ENCODE peak calls at places on chromosome 2, in nine cellular contexts. One of them, this sample, is unnamed.

GRCh38 chr2:204258900-204259299 is 286.4 kb upstream of the PARD3B start:
- DNase-seq in gastrocnemius medialis: no peak
- DNase-seq in body of pancreas: no peak
- DNase-seq in Peyer's patch: no peak
- DNase-seq in heart left ventricle: no peak
- DNase-seq in adrenal gland: no peak
- DNase-seq in esophagus squamous epithelium: no peak
- DNase-seq in stomach: no peak
- DNase-seq in breast epithelium: no peak
- DNase-seq in this sample: no peak

GRCh38 chr2:2756886-2757285 is 425.8 kb upstream of the MYT1L start:
- DNase-seq in gastrocnemius medialis: no peak
- DNase-seq in body of pancreas: no peak
- DNase-seq in Peyer's patch: no peak
- DNase-seq in heart left ventricle: no peak
- DNase-seq in adrenal gland: no peak
- DNase-seq in esophagus squamous epithelium: no peak
- DNase-seq in stomach: no peak
- DNase-seq in breast epithelium: no peak
- DNase-seq in this sample: no peak

GRCh38 chr2:65367517-65367916 is 64.9 kb downstream of the SPRED2 start:
- DNase-seq in gastrocnemius medialis: no peak
- DNase-seq in body of pancreas: no peak
- DNase-seq in Peyer's patch: no peak
- DNase-seq in heart left ventricle: no peak
- DNase-seq in adrenal gland: no peak
- DNase-seq in esophagus squamous epithelium: no peak
- DNase-seq in stomach: peak
- DNase-seq in breast epithelium: peak
- DNase-seq in this sample: peak

GRCh38 chr2:148675708-148676107 is 31.2 kb downstream of the EPC2 start:
- DNase-seq in gastrocnemius medialis: no peak
- DNase-seq in body of pancreas: no peak
- DNase-seq in Peyer's patch: no peak
- DNase-seq in heart left ventricle: no peak
- DNase-seq in adrenal gland: no peak
- DNase-seq in esophagus squamous epithelium: no peak
- DNase-seq in stomach: no peak
- DNase-seq in breast epithelium: no peak
- DNase-seq in this sample: no peak

GRCh38 chr2:176589956-176590509 is 320.8 kb downstream of the MTX2 start:
- DNase-seq in gastrocnemius medialis: no peak
- DNase-seq in body of pancreas: no peak
- DNase-seq in Peyer's patch: no peak
- DNase-seq in heart left ventricle: no peak
- DNase-seq in adrenal gland: no peak
- DNase-seq in esophagus squamous epithelium: no peak
- DNase-seq in stomach: no peak
- DNase-seq in breast epithelium: no peak
- DNase-seq in this sample: no peak

GRCh38 chr2:33425660-33426059 is 50.8 kb upstream of the RASGRP3 start:
- DNase-seq in gastrocnemius medialis: no peak
- DNase-seq in body of pancreas: no peak
- DNase-seq in Peyer's patch: no peak
- DNase-seq in heart left ventricle: no peak
- DNase-seq in adrenal gland: no peak
- DNase-seq in esophagus squamous epithelium: no peak
- DNase-seq in stomach: no peak
- DNase-seq in breast epithelium: no peak
- DNase-seq in this sample: no peak

GRCh38 chr2:239133945-239134570 is 266.8 kb downstream of the HDAC4 start:
- DNase-seq in gastrocnemius medialis: no peak
- DNase-seq in body of pancreas: no peak
- DNase-seq in Peyer's patch: no peak
- DNase-seq in heart left ventricle: no peak
- DNase-seq in adrenal gland: no peak
- DNase-seq in esophagus squamous epithelium: no peak
- DNase-seq in stomach: no peak
- DNase-seq in breast epithelium: no peak
- DNase-seq in this sample: no peak

GRCh38 chr2:16552202-16552601 is 113.4 kb downstream of the CYRIA start:
- DNase-seq in gastrocnemius medialis: no peak
- DNase-seq in body of pancreas: no peak
- DNase-seq in Peyer's patch: no peak
- DNase-seq in heart left ventricle: no peak
- DNase-seq in adrenal gland: no peak
- DNase-seq in esophagus squamous epithelium: no peak
- DNase-seq in stomach: no peak
- DNase-seq in breast epithelium: no peak
- DNase-seq in this sample: no peak

GRCh38 chr2:148781544-148781943 is 93.5 kb upstream of the KIF5C start:
- DNase-seq in gastrocnemius medialis: no peak
- DNase-seq in body of pancreas: no peak
- DNase-seq in Peyer's patch: no peak
- DNase-seq in heart left ventricle: no peak
- DNase-seq in adrenal gland: no peak
- DNase-seq in esophagus squamous epithelium: no peak
- DNase-seq in stomach: no peak
- DNase-seq in breast epithelium: no peak
- DNase-seq in this sample: no peak

GRCh38 chr2:232350804-232351685 is 27.5 kb upstream of the ALPP start:
- DNase-seq in gastrocnemius medialis: no peak
- DNase-seq in body of pancreas: peak
- DNase-seq in Peyer's patch: no peak
- DNase-seq in heart left ventricle: no peak
- DNase-seq in adrenal gland: no peak
- DNase-seq in esophagus squamous epithelium: no peak
- DNase-seq in stomach: no peak
- DNase-seq in breast epithelium: peak
- DNase-seq in this sample: no peak

GRCh38 chr2:58435246-58435645 is 194.1 kb upstream of the FANCL start:
- DNase-seq in gastrocnemius medialis: no peak
- DNase-seq in body of pancreas: no peak
- DNase-seq in Peyer's patch: no peak
- DNase-seq in heart left ventricle: no peak
- DNase-seq in adrenal gland: no peak
- DNase-seq in esophagus squamous epithelium: no peak
- DNase-seq in stomach: no peak
- DNase-seq in breast epithelium: no peak
- DNase-seq in this sample: no peak
- TF ChIP-seq CTCF in gastrocnemius medialis: no peak
- TF ChIP-seq CTCF in body of pancreas: no peak
- TF ChIP-seq CTCF in Peyer's patch: no peak
- TF ChIP-seq CTCF in heart left ventricle: no peak
- TF ChIP-seq CTCF in adrenal gland: no peak
- TF ChIP-seq CTCF in esophagus squamous epithelium: no peak
- TF ChIP-seq CTCF in stomach: no peak
- TF ChIP-seq CTCF in breast epithelium: no peak
- TF ChIP-seq CTCF in this sample: no peak

GRCh38 chr2:197929008-197929885 is 124.9 kb downstream of the PLCL1 start:
- DNase-seq in gastrocnemius medialis: no peak
- DNase-seq in body of pancreas: no peak
- DNase-seq in Peyer's patch: no peak
- DNase-seq in heart left ventricle: no peak
- DNase-seq in adrenal gland: no peak
- DNase-seq in esophagus squamous epithelium: no peak
- DNase-seq in stomach: no peak
- DNase-seq in breast epithelium: no peak
- DNase-seq in this sample: no peak
- TF ChIP-seq POLR2A in gastrocnemius medialis: no peak
- TF ChIP-seq POLR2A in body of pancreas: no peak
- TF ChIP-seq POLR2A in Peyer's patch: no peak
- TF ChIP-seq POLR2A in heart left ventricle: no peak
- TF ChIP-seq POLR2A in adrenal gland: no peak
- TF ChIP-seq POLR2A in esophagus squamous epithelium: no peak
- TF ChIP-seq POLR2A in stomach: no peak
- TF ChIP-seq POLR2A in breast epithelium: no peak
- TF ChIP-seq POLR2A in this sample: no peak

GRCh38 chr2:171785450-171785849 is 98.2 kb downstream of the DYNC1I2 start:
- DNase-seq in gastrocnemius medialis: no peak
- DNase-seq in body of pancreas: no peak
- DNase-seq in Peyer's patch: no peak
- DNase-seq in heart left ventricle: no peak
- DNase-seq in adrenal gland: no peak
- DNase-seq in esophagus squamous epithelium: no peak
- DNase-seq in stomach: no peak
- DNase-seq in breast epithelium: no peak
- DNase-seq in this sample: no peak

GRCh38 chr2:171789956-171790355 is 102.7 kb downstream of the DYNC1I2 start:
- DNase-seq in gastrocnemius medialis: no peak
- DNase-seq in body of pancreas: no peak
- DNase-seq in Peyer's patch: no peak
- DNase-seq in heart left ventricle: no peak
- DNase-seq in adrenal gland: no peak
- DNase-seq in esophagus squamous epithelium: no peak
- DNase-seq in stomach: no peak
- DNase-seq in breast epithelium: no peak
- DNase-seq in this sample: no peak

GRCh38 chr2:171788316-171788993 is 101.2 kb downstream of the DYNC1I2 start:
- DNase-seq in gastrocnemius medialis: no peak
- DNase-seq in body of pancreas: no peak
- DNase-seq in Peyer's patch: no peak
- DNase-seq in heart left ventricle: no peak
- DNase-seq in adrenal gland: no peak
- DNase-seq in esophagus squamous epithelium: no peak
- DNase-seq in stomach: peak
- DNase-seq in breast epithelium: no peak
- DNase-seq in this sample: no peak

GRCh38 chr2:171792157-171792556 is 101.9 kb downstream of the SLC25A12 start:
- DNase-seq in gastrocnemius medialis: no peak
- DNase-seq in body of pancreas: no peak
- DNase-seq in Peyer's patch: no peak
- DNase-seq in heart left ventricle: no peak
- DNase-seq in adrenal gland: no peak
- DNase-seq in esophagus squamous epithelium: no peak
- DNase-seq in stomach: no peak
- DNase-seq in breast epithelium: no peak
- DNase-seq in this sample: no peak

DNA sequence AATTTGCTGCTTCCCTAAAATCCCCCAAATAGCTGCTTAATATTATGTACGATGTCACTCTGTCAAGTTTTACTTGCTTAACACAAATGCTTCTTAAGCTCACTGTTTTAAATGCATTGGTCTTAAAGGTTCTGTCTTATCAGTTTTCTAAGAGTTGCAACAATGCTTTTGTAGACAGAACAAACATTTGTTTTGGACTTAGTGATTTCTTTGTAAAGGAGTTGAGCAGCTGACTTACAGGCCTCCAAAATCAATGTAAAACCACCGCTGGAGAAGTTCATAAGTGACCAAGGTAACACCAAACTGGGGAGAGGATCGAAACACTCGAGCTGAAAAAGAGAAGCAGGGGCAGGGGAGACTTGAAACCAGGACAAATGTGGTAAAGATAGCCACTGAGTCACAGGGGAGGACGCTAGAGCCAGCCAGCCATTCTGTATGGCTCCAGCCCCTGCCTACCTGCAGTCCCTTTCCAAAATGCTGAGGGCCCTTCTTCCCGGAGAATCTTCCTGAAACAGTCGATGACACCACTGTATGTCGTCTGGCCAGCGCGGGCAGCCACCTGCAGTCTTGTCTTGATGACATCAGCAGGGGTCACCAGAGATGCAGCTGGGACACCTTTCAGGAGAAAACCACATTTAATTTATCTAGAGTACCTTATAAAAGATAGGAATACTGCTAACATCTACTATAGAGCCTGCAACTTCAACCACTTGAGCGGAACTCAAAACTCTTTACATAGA is 100.2 kb downstream of the DYNC1I2 start:
- DNase-seq in gastrocnemius medialis: no peak
- DNase-seq in body of pancreas: no peak
- DNase-seq in Peyer's patch: no peak
- DNase-seq in heart left ventricle: no peak
- DNase-seq in adrenal gland: no peak
- DNase-seq in esophagus squamous epithelium: no peak
- DNase-seq in stomach: no peak
- DNase-seq in breast epithelium: no peak
- DNase-seq in this sample: no peak
- TF ChIP-seq CTCF in gastrocnemius medialis: no peak
- TF ChIP-seq CTCF in body of pancreas: no peak
- TF ChIP-seq CTCF in Peyer's patch: no peak
- TF ChIP-seq CTCF in heart left ventricle: no peak
- TF ChIP-seq CTCF in adrenal gland: no peak
- TF ChIP-seq CTCF in esophagus squamous epithelium: no peak
- TF ChIP-seq CTCF in stomach: no peak
- TF ChIP-seq CTCF in breast epithelium: no peak
- TF ChIP-seq CTCF in this sample: no peak

GRCh38 chr2:218783612-218784169 is 1.7 kb downstream of the CYP27A1 start:
- DNase-seq in gastrocnemius medialis: no peak
- DNase-seq in body of pancreas: no peak
- DNase-seq in Peyer's patch: no peak
- DNase-seq in heart left ventricle: no peak
- DNase-seq in adrenal gland: peak
- DNase-seq in esophagus squamous epithelium: no peak
- DNase-seq in stomach: no peak
- DNase-seq in breast epithelium: no peak
- DNase-seq in this sample: no peak

GRCh38 chr2:218780026-218780425 is 1.9 kb upstream of the CYP27A1 start:
- DNase-seq in gastrocnemius medialis: no peak
- DNase-seq in body of pancreas: no peak
- DNase-seq in Peyer's patch: no peak
- DNase-seq in heart left ventricle: no peak
- DNase-seq in adrenal gland: no peak
- DNase-seq in esophagus squamous epithelium: no peak
- DNase-seq in stomach: no peak
- DNase-seq in breast epithelium: no peak
- DNase-seq in this sample: no peak

GRCh38 chr2:218782529-218782845 is 540 bp downstream of the CYP27A1 start:
- DNase-seq in gastrocnemius medialis: no peak
- DNase-seq in body of pancreas: peak
- DNase-seq in Peyer's patch: peak
- DNase-seq in heart left ventricle: no peak
- DNase-seq in adrenal gland: no peak
- DNase-seq in esophagus squamous epithelium: no peak
- DNase-seq in stomach: no peak
- DNase-seq in breast epithelium: no peak
- DNase-seq in this sample: no peak

GRCh38 chr2:218780851-218781690 is 876 bp upstream of the CYP27A1 start:
- DNase-seq in gastrocnemius medialis: no peak
- DNase-seq in body of pancreas: no peak
- DNase-seq in Peyer's patch: no peak
- DNase-seq in heart left ventricle: no peak
- DNase-seq in adrenal gland: no peak
- DNase-seq in esophagus squamous epithelium: no peak
- DNase-seq in stomach: no peak
- DNase-seq in breast epithelium: no peak
- DNase-seq in this sample: no peak

GRCh38 chr2:218781691-218782528 is at the start of gene CYP27A1:
- DNase-seq in gastrocnemius medialis: peak
- DNase-seq in body of pancreas: peak
- DNase-seq in Peyer's patch: peak
- DNase-seq in heart left ventricle: peak
- DNase-seq in adrenal gland: peak
- DNase-seq in esophagus squamous epithelium: no peak
- DNase-seq in stomach: peak
- DNase-seq in breast epithelium: peak
- DNase-seq in this sample: peak
- TF ChIP-seq POLR2A in gastrocnemius medialis: peak
- TF ChIP-seq POLR2A in body of pancreas: peak
- TF ChIP-seq POLR2A in Peyer's patch: peak
- TF ChIP-seq POLR2A in heart left ventricle: peak
- TF ChIP-seq POLR2A in adrenal gland: peak
- TF ChIP-seq POLR2A in esophagus squamous epithelium: peak
- TF ChIP-seq POLR2A in stomach: no peak
- TF ChIP-seq POLR2A in breast epithelium: peak
- TF ChIP-seq POLR2A in this sample: peak

This sample was measured in uterus.